ENCODE peak calls at places on chromosome 17, in ten cellular contexts. U, K, I, F, W, D, J, H, Z and C are unnamed samples.

GRCh38 chr17:51486885-51487520 is 226.7 kb downstream of the UTP18 start:
- DNase-seq in H (no peak), F (no peak), I (no peak), D (no peak), Z (no peak), U (no peak), W (no peak), K (no peak), J (no peak), C (no peak)

GRCh38 chr17:259341-259976 is 78.0 kb upstream of the DOC2B start:
- DNase-seq in I (no peak), J (no peak), Z (no peak), W (peak; percentile 34), D (peak; percentile 84), U (peak; percentile 39), K (peak; percentile 10), F (no peak), H (no peak), C (peak; percentile 43)

GRCh38 chr17:77803726-77804125 is 154.8 kb upstream of the TNRC6C start:
- DNase-seq in Z (no peak), F (no peak), W (no peak), J (no peak), I (no peak), D (no peak), K (no peak), H (peak; percentile 10), U (no peak), C (no peak)

GRCh38 chr17:32921013-32921412 is 6.9 kb upstream of the TMEM98 start:
- DNase-seq in J (no peak), F (no peak), H (no peak), W (no peak), I (no peak), K (peak; percentile 43), U (no peak), Z (no peak), D (no peak), C (no peak)

GRCh38 chr17:17603178-17603894 is 11.8 kb upstream of the PEMT start:
- DNase-seq in W (no peak), U (no peak), D (no peak), K (no peak), I (no peak), H (no peak), Z (no peak), F (no peak), J (no peak), C (no peak)

GRCh38 chr17:77842148-77842905 is 116.2 kb upstream of the TNRC6C start:
- DNase-seq in J (peak; percentile 8), W (peak; percentile 57), H (no peak), I (no peak), D (no peak), F (peak; percentile 19), U (peak; percentile 55), K (no peak), Z (no peak), C (peak; percentile 44)

GRCh38 chr17:13598353-13599167 is 3.2 kb downstream of the HS3ST3A1 start:
- DNase-seq in Z (no peak), K (no peak), U (no peak), I (no peak), D (no peak), F (no peak), H (no peak), J (no peak), W (no peak), C (no peak)

GRCh38 chr17:79036609-79037008 is 12.6 kb downstream of the C1QTNF1 start:
- DNase-seq in K (no peak), Z (peak; percentile 36), I (no peak), D (no peak), U (no peak), J (no peak), W (peak; percentile 79), H (no peak), F (no peak), C (no peak)

GRCh38 chr17:61551255-61551742 is 39.7 kb downstream of the NACA2 start:
- DNase-seq in I (no peak), H (no peak), D (peak; percentile 61), J (no peak), K (no peak), F (no peak), W (no peak), Z (no peak), U (no peak), C (no peak)

GRCh38 chr17:59277031-59277430 is 54.4 kb upstream of the YPEL2 start:
- DNase-seq in W (no peak), K (no peak), H (no peak), D (no peak), U (no peak), J (no peak), I (no peak), Z (no peak), F (no peak), C (no peak)

GRCh38 chr17:58786586-58787295 is 31.1 kb downstream of the PPM1E start:
- DNase-seq in J (no peak), W (no peak), F (no peak), U (no peak), D (no peak), K (peak; percentile 41), Z (peak; percentile 36), I (no peak), H (no peak), C (no peak)

GRCh38 chr17:9273334-9274118 is 252.2 kb downstream of the NTN1 start:
- DNase-seq in U (no peak), F (peak; percentile 41), D (no peak), K (no peak), I (no peak), H (no peak), W (no peak), Z (peak; percentile 4), J (peak; percentile 33), C (no peak)

GRCh38 chr17:79340771-79341528 is 266.3 kb downstream of the ENGASE start:
- DNase-seq in J (no peak), W (no peak), I (no peak), U (no peak), F (no peak), Z (no peak), H (peak; percentile 13), D (no peak), K (no peak), C (no peak)

GRCh38 chr17:7590743-7591142 is 849 bp upstream of the SOX15 start:
- DNase-seq in W (no peak), D (peak; percentile 74), J (no peak), H (peak; percentile 59), U (no peak), I (no peak), F (no peak), K (no peak), Z (no peak), C (no peak)

GRCh38 chr17:4159761-4160160 is 16.8 kb downstream of the CYB5D2 start:
- DNase-seq in K (no peak), J (no peak), D (no peak), I (no peak), U (no peak), H (no peak), Z (no peak), F (no peak), W (no peak), C (no peak)

GRCh38 chr17:4155980-4156620 is 13.1 kb downstream of the CYB5D2 start:
- DNase-seq in F (no peak), Z (no peak), J (no peak), H (no peak), K (no peak), W (no peak), U (no peak), I (no peak), D (no peak), C (no peak)

GRCh38 chr17:4154201-4154600 is 11.2 kb downstream of the CYB5D2 start:
- DNase-seq in W (no peak), Z (no peak), K (no peak), F (no peak), I (no peak), D (no peak), H (no peak), U (no peak), J (no peak), C (no peak)

GRCh38 chr17:4157618-4158333 is 14.8 kb downstream of the CYB5D2 start:
- DNase-seq in K (no peak), U (no peak), Z (no peak), W (no peak), I (no peak), H (no peak), F (no peak), D (no peak), J (no peak), C (no peak)

DNA sequence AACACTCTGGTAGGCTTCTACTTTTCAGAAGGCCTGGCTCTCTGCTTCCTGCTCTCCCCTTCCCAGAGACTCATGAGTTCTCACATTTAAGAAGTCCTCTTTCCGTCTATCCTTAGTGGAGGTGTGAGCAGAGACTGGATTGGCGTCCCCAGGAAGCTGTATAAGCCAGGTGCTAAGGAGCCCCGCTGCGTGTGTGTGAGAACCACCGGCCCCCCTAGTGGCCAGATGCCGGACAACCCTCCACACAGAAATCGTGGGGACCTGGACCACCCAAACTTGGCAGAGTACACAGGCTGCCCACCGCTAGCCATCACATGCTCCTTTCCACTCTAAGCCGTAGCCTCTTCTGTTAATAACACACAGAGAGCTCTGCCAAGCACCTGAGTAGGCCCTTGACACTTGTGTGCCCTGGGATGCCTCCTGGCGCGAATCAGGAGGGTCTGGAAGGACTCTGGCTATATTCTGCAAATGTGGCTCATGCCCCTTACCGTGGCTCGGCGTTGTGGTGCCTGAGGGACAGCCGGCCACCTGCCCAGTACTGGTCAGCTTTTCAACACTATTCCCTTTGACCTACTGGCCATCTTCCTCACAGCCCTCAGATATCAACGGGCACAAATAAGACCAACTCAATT is 13.9 kb downstream of the CYB5D2 start:
- DNase-seq in I (no peak), H (no peak), Z (no peak), U (no peak), F (no peak), W (no peak), J (no peak), D (peak; percentile 86), K (no peak), C (no peak)
- TF ChIP-seq CTCF in I (no peak), H (peak; percentile 4), Z (no peak), U (no peak), F (no peak), W (no peak), J (peak; percentile 20), D (peak; percentile 61), K (no peak), C (no peak)

GRCh38 chr17:49597438-49597837 is 21.8 kb downstream of the NXPH3 start:
- DNase-seq in D (no peak), K (no peak), H (no peak), W (no peak), J (no peak), I (no peak), F (no peak), Z (no peak), U (no peak), C (no peak)
- H3K27ac ChIP-seq in D (no peak overlapping the region), K (peak overlapping the region; percentile 58), H (no peak overlapping the region), W (peak overlapping the region; percentile 56), J (peak overlapping the region; percentile 37), I (no peak overlapping the region), F (peak overlapping the region; percentile 60), Z (no peak overlapping the region), U (no peak overlapping the region), C (peak overlapping the region; percentile 25)

GRCh38 chr17:40351185-40352043 is 13.1 kb downstream of the GJD3 start:
- DNase-seq in K (no peak), W (no peak), U (no peak), J (no peak), H (peak; percentile 48), I (no peak), D (no peak), F (no peak), Z (no peak), C (no peak)
- H3K4me1 ChIP-seq in K (peaks cover 62% of the 10 kb centered on the region), W (peaks cover 23% of the 10 kb centered on the region), U (peaks cover 21% of the 10 kb centered on the region), J (peaks cover 81% of the 10 kb centered on the region), H (peaks cover 47% of the 10 kb centered on the region), I (peaks cover 36% of the 10 kb centered on the region), D (peaks cover 69% of the 10 kb centered on the region), F (peaks cover 48% of the 10 kb centered on the region), Z (peaks cover 35% of the 10 kb centered on the region), C (peaks cover 59% of the 10 kb centered on the region)

GRCh38 chr17:63943745-63944144 is 11.6 kb upstream of the CD79B start:
- DNase-seq in K (no peak), D (peak; percentile 51), J (no peak), F (no peak), U (no peak), I (no peak), Z (no peak), W (no peak), H (no peak), C (no peak)
- TF ChIP-seq CTCF in K (no peak), D (peak; percentile 19), J (no peak), F (no peak), U (no peak), I (no peak), Z (no peak), W (no peak), H (no peak), C (no peak)